ENCODE peak calls at places on chromosomes 7 and 10, in seven cellular contexts. K, J, Z, M, Q, B and Y are unnamed samples.

GRCh38 chr7:87318741-87319140 is 26.7 kb upstream of the CROT start:
- DNase-seq in B (no peak), M (no peak), Q (peak), K (no peak), Z (no peak), J (no peak), Y (no peak)

GRCh38 chr7:158596309-158596708 is 8.7 kb upstream of the PTPRN2 start:
- DNase-seq in J (no peak), M (no peak), B (no peak), Q (no peak), Z (no peak), K (no peak), Y (no peak)

GRCh38 chr7:1282679-1283078 is 50.0 kb downstream of the UNCX start:
- DNase-seq in J (no peak), Q (no peak), M (no peak), Z (no peak), B (no peak), K (peak), Y (no peak)

GRCh38 chr10:127234306-127234800 is 38.0 kb upstream of the INSYN2A start:
- DNase-seq in Z (no peak), M (no peak), J (no peak), Q (no peak), B (no peak), K (no peak), Y (no peak)

GRCh38 chr10:121734517-121735137 is 136.4 kb upstream of the FGFR2 start:
- DNase-seq in K (no peak), Z (peak), J (no peak), M (peak), Q (peak), B (peak), Y (no peak)

GRCh38 chr10:1327759-1328158 is 271.6 kb downstream of the WDR37 start:
- DNase-seq in K (no peak), Z (no peak), B (no peak), M (no peak), J (no peak), Q (no peak), Y (no peak)

GRCh38 chr7:19834566-19834965 is 61.1 kb upstream of the TMEM196 start:
- DNase-seq in J (no peak), B (no peak), M (peak), Q (no peak), K (no peak), Z (no peak), Y (no peak)

GRCh38 chr10:69972951-69973350 is 79.7 kb upstream of the MACROH2A2 start:
- DNase-seq in K (no peak), J (no peak), Z (no peak), Q (no peak), M (no peak), B (no peak), Y (peak)

GRCh38 chr7:98555403-98555802 is 61.7 kb upstream of the NPTX2 start:
- DNase-seq in B (no peak), K (no peak), M (peak), Z (no peak), J (no peak), Q (no peak), Y (no peak)

GRCh38 chr7:451255-452229 is 68.1 kb downstream of the PDGFA start:
- DNase-seq in J (no peak), B (no peak), Q (no peak), M (no peak), K (peak), Z (no peak), Y (no peak)

GRCh38 chr7:54859066-54859465 is 100.1 kb upstream of the SEC61G start:
- DNase-seq in Z (peak), J (no peak), K (no peak), Q (no peak), B (no peak), M (no peak), Y (peak)

GRCh38 chr10:112804036-112804435 is 146.0 kb upstream of the TCF7L2 start:
- DNase-seq in B (no peak), Z (peak), Q (peak), M (no peak), J (no peak), K (no peak), Y (no peak)

GRCh38 chr10:124949543-124949942 is 7.6 kb downstream of the ZRANB1 start:
- DNase-seq in B (no peak), M (peak), K (no peak), Z (peak), Q (no peak), J (no peak), Y (peak)

GRCh38 chr7:43873300-43873699 is 4.0 kb upstream of the MRPS24 start:
- DNase-seq in Z (peak), K (no peak), M (peak), J (no peak), Q (peak), B (no peak), Y (peak)

GRCh38 chr10:3068201-3068967 is 1.0 kb downstream of the PFKP start:
- DNase-seq in B (peak), J (no peak), K (peak), M (peak), Z (peak), Q (peak), Y (peak)

GRCh38 chr10:105075031-105075430 is 433.9 kb downstream of the SORCS3 start:
- DNase-seq in K (no peak), Z (no peak), Q (no peak), M (peak), B (no peak), J (no peak), Y (no peak)

GRCh38 chr10:123381271-123381670 is 227.1 kb downstream of the BUB3 start:
- DNase-seq in J (no peak), M (peak), Q (no peak), B (no peak), K (no peak), Z (peak), Y (no peak)

GRCh38 chr7:12220321-12221046 is 9.4 kb downstream of the TMEM106B start:
- DNase-seq in K (no peak), M (no peak), Z (peak), B (no peak), Q (no peak), J (no peak), Y (no peak)

GRCh38 chr10:78777466-78778256 is 291.1 kb upstream of the ZMIZ1 start:
- DNase-seq in M (no peak), B (no peak), K (peak), J (no peak), Z (peak), Q (no peak), Y (peak)

GRCh38 chr7:69476416-69476815 is 121.9 kb upstream of the AUTS2 start:
- DNase-seq in B (no peak), J (no peak), Q (no peak), K (no peak), Z (peak), M (no peak), Y (no peak)

GRCh38 chr10:68172324-68172723 is 59.6 kb downstream of the ATOH7 start:
- DNase-seq in J (no peak), B (peak), M (no peak), Q (no peak), K (no peak), Z (no peak), Y (no peak)

GRCh38 chr10:22570733-22571430 is 143.5 kb downstream of the PIP4K2A start:
- DNase-seq in Z (no peak), J (no peak), M (no peak), K (no peak), Q (no peak), B (no peak), Y (no peak)

GRCh38 chr7:2619120-2619519 is 12.7 kb upstream of the TTYH3 start:
- DNase-seq in M (no peak), Q (no peak), J (no peak), Z (no peak), B (no peak), K (no peak), Y (peak)

GRCh38 chr7:75055830-75056431 is 17.7 kb downstream of the RCC1L start:
- DNase-seq in Q (no peak), K (no peak), J (no peak), Z (peak), B (no peak), M (no peak), Y (peak)

GRCh38 chr10:18044976-18045720 is 93.4 kb downstream of the SLC39A12 start:
- DNase-seq in Q (no peak), B (no peak), Z (peak), J (no peak), M (no peak), K (no peak), Y (peak)

GRCh38 chr7:24821045-24821853 is 64.0 kb upstream of the GSDME start:
- DNase-seq in M (peak), Q (no peak), B (peak), Z (peak), K (no peak), J (peak), Y (peak)

GRCh38 chr10:127715782-127716378 is 21.1 kb upstream of the FOXI2 start:
- DNase-seq in B (peak), K (no peak), M (no peak), Q (peak), J (no peak), Z (peak), Y (no peak)

GRCh38 chr7:31443457-31443856 is 70.4 kb upstream of the ITPRID1 start:
- DNase-seq in J (no peak), Z (peak), M (peak), K (no peak), B (peak), Q (peak), Y (peak)

GRCh38 chr10:36671607-36672006 is 453.8 kb upstream of the ANKRD30A start:
- DNase-seq in K (no peak), B (no peak), Z (peak), J (no peak), M (no peak), Q (no peak), Y (no peak)

GRCh38 chr7:39272676-39273075 is 293.5 kb upstream of the YAE1 start:
- DNase-seq in Q (no peak), Z (no peak), K (no peak), J (no peak), M (no peak), B (no peak), Y (no peak)

GRCh38 chr7:144786522-144786921 is 49.3 kb downstream of the TPK1 start:
- DNase-seq in Z (no peak), J (no peak), K (no peak), B (peak), M (no peak), Q (peak), Y (no peak)

GRCh38 chr7:113085781-113086390 is 741 bp downstream of the GPR85 start:
- DNase-seq in Q (no peak), K (no peak), J (no peak), B (no peak), M (no peak), Z (no peak), Y (peak)

GRCh38 chr10:25278180-25278579 is 103.4 kb downstream of the GPR158 start:
- DNase-seq in Z (no peak), B (no peak), M (no peak), J (no peak), K (no peak), Q (no peak), Y (no peak)

GRCh38 chr7:86660950-86661462 is 17.3 kb downstream of the GRM3 start:
- DNase-seq in K (no peak), M (no peak), B (no peak), Q (no peak), Z (no peak), J (no peak), Y (no peak)

GRCh38 chr7:142391191-142391992 is 133.5 kb upstream of the PRSS58 start:
- DNase-seq in M (peak), K (no peak), B (no peak), Z (no peak), J (no peak), Q (peak), Y (no peak)

GRCh38 chr10:34504534-34504933 is 310.6 kb downstream of the PARD3 start:
- DNase-seq in M (peak), K (no peak), B (no peak), J (no peak), Q (peak), Z (peak), Y (peak)

GRCh38 chr10:99412100-99412499 is 18.3 kb downstream of the GOT1 start:
- DNase-seq in M (no peak), Z (no peak), B (no peak), K (no peak), Q (no peak), J (no peak), Y (no peak)
- TF ChIP-seq CTCF in M (no peak), Z (no peak), B (no peak), K (no peak), Q (no peak), J (no peak), Y (no peak)

DNA sequence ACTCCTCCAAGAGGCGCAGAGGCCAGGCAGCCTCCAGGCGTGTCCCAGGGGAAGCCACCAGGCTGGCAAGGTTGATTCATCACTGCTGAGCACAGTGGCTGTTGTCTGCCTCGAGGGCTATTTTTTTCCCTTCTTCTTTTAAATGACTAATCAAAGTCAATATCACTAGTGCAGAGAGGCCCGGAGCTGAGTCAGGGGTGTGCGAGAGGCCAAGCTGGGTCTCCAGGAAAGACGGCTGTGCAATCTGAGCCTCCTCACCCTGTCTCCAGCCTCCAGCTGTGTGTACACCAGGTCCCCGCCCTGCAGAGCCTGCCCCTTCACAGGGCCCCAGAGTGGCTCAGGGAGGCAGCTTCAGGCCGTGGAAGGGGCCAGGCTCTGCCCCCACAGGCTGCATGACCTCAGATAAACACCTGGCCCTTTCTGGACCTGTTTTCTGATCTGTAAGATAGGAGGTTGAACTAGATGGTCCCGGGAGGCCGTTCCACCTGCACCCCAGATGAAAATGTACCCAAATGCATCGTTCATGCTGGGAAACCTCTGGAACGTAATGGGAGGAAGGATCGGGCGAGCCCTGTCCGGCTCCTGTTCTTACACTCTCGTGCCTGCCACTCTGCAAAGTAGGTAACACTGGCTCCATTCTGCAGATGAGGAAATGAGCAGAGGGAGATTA is 3.7 kb downstream of the STX1A start:
- DNase-seq in B (peak), Q (peak), Z (peak), J (no peak), K (no peak), M (peak), Y (peak)
- H3K4me3 ChIP-seq in B (no peak), Q (no peak), Z (no peak), J (no peak), K (no peak), M (no peak), Y (no peak)

GRCh38 chr7:33719059-33719581 is 186.2 kb upstream of the BMPER start:
- DNase-seq in Z (peak), K (peak), J (no peak), B (no peak), Q (peak), M (no peak), Y (peak)
- TF ChIP-seq CTCF in Z (no peak), K (no peak), J (no peak), B (no peak), Q (no peak), M (no peak), Y (no peak)

GRCh38 chr7:13414661-13415105 is 574.8 kb downstream of the ETV1 start:
- DNase-seq in J (no peak), Q (peak), B (no peak), K (no peak), M (peak), Z (no peak), Y (no peak)
- H3K4me3 ChIP-seq in J (no peak), Q (no peak), B (no peak), K (no peak), M (no peak), Z (no peak), Y (no peak)

GRCh38 chr7:128060018-128060417 is 28.8 kb upstream of the LRRC4 start:
- DNase-seq in J (no peak), M (no peak), K (no peak), Z (no peak), B (no peak), Q (no peak), Y (no peak)
- TF ChIP-seq CTCF in J (no peak), M (no peak), K (no peak), Z (no peak), B (no peak), Q (no peak), Y (no peak)

GRCh38 chr10:66535418-66535817 is 390.4 kb upstream of the LRRTM3 start:
- DNase-seq in Z (no peak), J (no peak), B (no peak), M (no peak), Q (no peak), K (no peak), Y (no peak)

GRCh38 chr10:66537186-66537585 is 388.6 kb upstream of the LRRTM3 start:
- DNase-seq in M (no peak), Q (no peak), J (no peak), B (no peak), Z (no peak), K (no peak), Y (no peak)

GRCh38 chr10:66538908-66539307 is 386.9 kb upstream of the LRRTM3 start:
- DNase-seq in B (no peak), Q (no peak), K (no peak), Z (no peak), J (no peak), M (no peak), Y (no peak)

DNA sequence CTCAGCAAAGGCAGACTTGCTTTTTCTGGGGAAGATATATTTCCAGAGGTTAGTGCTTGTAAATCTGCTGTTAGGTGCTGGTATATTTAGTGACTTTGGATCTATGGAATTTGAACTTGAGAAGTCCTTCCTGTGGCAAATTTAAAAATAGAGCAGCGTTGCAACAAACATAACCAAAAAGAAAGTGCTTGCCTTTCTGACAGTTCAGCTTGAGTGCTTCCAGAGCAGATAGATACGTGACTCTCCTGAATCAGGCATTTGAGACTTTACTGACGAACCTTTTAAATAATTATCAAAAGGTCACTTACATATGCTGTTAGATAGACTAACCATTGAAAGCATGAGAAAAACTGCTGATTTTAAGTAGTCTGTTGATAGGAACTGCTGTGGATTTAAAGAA is 387.5 kb upstream of the LRRTM3 start:
- DNase-seq in B (no peak), K (no peak), Q (peak), M (no peak), J (no peak), Z (peak), Y (no peak)
- H3K4me3 ChIP-seq in B (no peak), K (no peak), Q (peak), M (no peak), J (no peak), Z (no peak), Y (no peak)